ENCODE peak calls at places on chromosomes 2 and 18, in six cellular contexts. N is stimulated activated CD8-positive, alpha-beta memory T cell treated with anti-CD3 and anti-CD28 coated beads, Interleukin-7, amount 100 ng/mL, for 4 hours; T is RWPE1; U is activated naive CD8-positive, alpha-beta T cell treated with anti-CD3 and anti-CD28 coated beads for 36 hours; R is fibroblast of lung; S is mucosa of descending colon. I is an unnamed sample.

GRCh38 chr2:100646039-100646438 is 83.2 kb downstream of the PDCL3 start:
- DNase-seq in U (no peak), N (no peak), S (no peak), T (no peak), R (no peak), I (no peak)

GRCh38 chr2:82498777-82499443 is 1960.2 kb downstream of the SUCLG1 start:
- DNase-seq in U (no peak), T (no peak), R (no peak), S (peak; percentile 60), N (no peak), I (no peak)

GRCh38 chr18:49055787-49056186 is 105.0 kb upstream of the SMAD7 start:
- DNase-seq in T (no peak), R (peak; percentile 73), U (peak; percentile 40), S (peak; percentile 46), N (peak; percentile 6), I (no peak)

GRCh38 chr18:48111547-48111946 is 181.1 kb upstream of the SMAD2 start:
- DNase-seq in N (no peak), R (no peak), T (no peak), U (no peak), S (no peak), I (no peak)

GRCh38 chr18:77059294-77059916 is 73.2 kb downstream of the MBP start:
- DNase-seq in T (peak; percentile 51), U (no peak), R (peak; percentile 64), S (peak; percentile 66), N (no peak), I (no peak)

GRCh38 chr2:112730182-112730581 is 9.4 kb downstream of the NT5DC4 start:
- DNase-seq in U (no peak), S (no peak), R (no peak), N (no peak), T (no peak), I (no peak)

GRCh38 chr18:37836571-37836970 is 271.0 kb upstream of the CELF4 start:
- DNase-seq in T (no peak), S (no peak), U (no peak), N (no peak), R (no peak), I (no peak)

GRCh38 chr18:60044290-60045006 is 144.7 kb downstream of the PMAIP1 start:
- DNase-seq in S (no peak), N (no peak), T (peak; percentile 59), U (no peak), R (peak; percentile 91), I (no peak)

GRCh38 chr2:158815650-158816049 is 20.5 kb downstream of the DAPL1 start:
- DNase-seq in S (no peak), R (no peak), N (no peak), T (no peak), U (no peak), I (no peak)

GRCh38 chr2:108377815-108378630 is at the start of gene SULT1C4:
- DNase-seq in T (no peak), U (no peak), R (peak; percentile 34), N (no peak), S (peak; percentile 19), I (no peak)

GRCh38 chr2:36478332-36478738 is 119.6 kb downstream of the FEZ2 start:
- DNase-seq in N (no peak), T (peak; percentile 77), U (no peak), S (peak; percentile 34), R (peak; percentile 93), I (no peak)

GRCh38 chr18:66838340-66838987 is 234.6 kb upstream of the CDH19 start:
- DNase-seq in R (no peak), S (no peak), T (no peak), U (no peak), N (no peak), I (no peak)

GRCh38 chr2:41457026-41457425 is 590.8 kb upstream of the PKDCC start:
- DNase-seq in N (no peak), S (no peak), R (no peak), U (no peak), T (no peak), I (no peak)

GRCh38 chr2:11680181-11680900 is 10.3 kb upstream of the NTSR2 start:
- DNase-seq in T (no peak), U (no peak), R (no peak), S (no peak), N (no peak), I (no peak)

GRCh38 chr2:104897515-104898184 is 43.7 kb downstream of the POU3F3 start:
- DNase-seq in S (no peak), T (peak; percentile 35), N (no peak), U (no peak), R (peak; percentile 89), I (no peak)

I was measured in central memory CD4-positive, alpha-beta T cell.